ENCODE peak calls at places on chromosomes 4 and X, in six cellular contexts. R is activated T-helper 1 cell treated with Interleukin-2 at 50 U/mL for 16 hours; K is NCI-H226; P is activated CD8-positive, alpha-beta memory T cell treated with anti-CD3 and anti-CD28 coated beads for 1 hour; W is heart left ventricle; S is T-cell. N is an unnamed sample.

GRCh38 chr4:20327808-20328207 is 76.1 kb downstream of the SLIT2 start:
- DNase-seq in P (no peak), S (no peak), W (no peak), R (no peak), K (no peak), N (no peak)

GRCh38 chr4:30962949-30963348 is 242.8 kb downstream of the PCDH7 start:
- DNase-seq in W (no peak), P (no peak), R (no peak), K (peak), S (no peak), N (no peak)

GRCh38 chrX:10433296-10433965 is 187.0 kb downstream of the MID1 start:
- DNase-seq in P (no peak), S (no peak), R (no peak), K (no peak), W (no peak), N (no peak)

GRCh38 chrX:13747836-13748235 is 13.3 kb downstream of the OFD1 start:
- DNase-seq in W (no peak), S (peak), R (no peak), P (no peak), K (peak), N (peak)

GRCh38 chr4:73776363-73776762 is 36.0 kb downstream of the CXCL8 start:
- DNase-seq in R (no peak), P (no peak), W (peak), K (peak), S (no peak), N (no peak)

GRCh38 chr4:149426461-149426860 is 389.2 kb downstream of the IQCM start:
- DNase-seq in K (peak), S (no peak), P (no peak), R (no peak), W (no peak), N (no peak)

GRCh38 chrX:119391279-119391678 is 7.9 kb upstream of the SLC25A43 start:
- DNase-seq in K (no peak), W (no peak), S (no peak), P (no peak), R (no peak), N (peak)

GRCh38 chr4:140188975-140189374 is 35.0 kb upstream of the MAML3 start:
- DNase-seq in K (peak), P (no peak), S (no peak), R (no peak), W (no peak), N (no peak)

GRCh38 chr4:133355636-133356035 is 206.5 kb downstream of the PCDH10 start:
- DNase-seq in K (no peak), W (no peak), R (no peak), P (no peak), S (no peak), N (no peak)

GRCh38 chr4:148061795-148062194 is 329.9 kb downstream of the ARHGAP10 start:
- DNase-seq in P (no peak), R (no peak), S (no peak), W (no peak), K (no peak), N (no peak)

GRCh38 chr4:51836531-51836930 is 6.4 kb upstream of the DCUN1D4 start:
- DNase-seq in R (no peak), K (peak), S (no peak), W (no peak), P (no peak), N (no peak)

GRCh38 chr4:79121875-79122358 is 182.7 kb upstream of the PAQR3 start:
- DNase-seq in P (no peak), W (no peak), S (no peak), R (no peak), K (no peak), N (no peak)

GRCh38 chr4:120809518-120809917 is 113.0 kb downstream of the PRDM5 start:
- DNase-seq in R (no peak), K (no peak), S (no peak), W (no peak), P (no peak), N (peak)

GRCh38 chr4:36854554-36854953 is 390.0 kb upstream of the NWD2 start:
- DNase-seq in P (no peak), K (no peak), W (no peak), R (no peak), S (no peak), N (no peak)

GRCh38 chr4:38867478-38868054 is at the start of gene FAM114A1:
- DNase-seq in W (peak), K (peak), R (no peak), S (no peak), P (no peak), N (peak)